ENCODE peak calls at places on chromosomes 2 and 18, in eight cellular contexts. One of them, this sample, is unnamed.
A peak's percentile ranks its signal among the peaks of the same experiment; 100 is the strongest.

GRCh38 chr2:202762546-202762945 is 109.0 kb downstream of the ICA1L start:
- DNase-seq in coronary artery: no peak
- DNase-seq in astrocyte of the cerebellum: no peak
- DNase-seq in fibroblast of the aortic adventitia: no peak
- DNase-seq in CD8-positive, alpha-beta memory T cell: no peak
- DNase-seq in skeletal muscle cell: no peak
- DNase-seq in osteoblast: no peak
- DNase-seq in fibroblast of pulmonary artery: no peak
- DNase-seq in this sample: no peak

GRCh38 chr2:221896505-221897151 is 324.5 kb upstream of the EPHA4 start:
- DNase-seq in coronary artery: no peak
- DNase-seq in astrocyte of the cerebellum: peak; percentile 50
- DNase-seq in fibroblast of the aortic adventitia: peak; percentile 75
- DNase-seq in CD8-positive, alpha-beta memory T cell: no peak
- DNase-seq in skeletal muscle cell: peak; percentile 71
- DNase-seq in osteoblast: peak; percentile 84
- DNase-seq in fibroblast of pulmonary artery: peak; percentile 50
- DNase-seq in this sample: peak; percentile 62

GRCh38 chr2:26488463-26489212 is 10.7 kb upstream of the OTOF start:
- DNase-seq in coronary artery: no peak
- DNase-seq in astrocyte of the cerebellum: no peak
- DNase-seq in fibroblast of the aortic adventitia: no peak
- DNase-seq in CD8-positive, alpha-beta memory T cell: no peak
- DNase-seq in skeletal muscle cell: no peak
- DNase-seq in osteoblast: no peak
- DNase-seq in fibroblast of pulmonary artery: no peak
- DNase-seq in this sample: no peak

GRCh38 chr2:109384308-109385271 is 229.2 kb downstream of the SEPTIN10 start:
- DNase-seq in coronary artery: no peak
- DNase-seq in astrocyte of the cerebellum: no peak
- DNase-seq in fibroblast of the aortic adventitia: no peak
- DNase-seq in CD8-positive, alpha-beta memory T cell: no peak
- DNase-seq in skeletal muscle cell: no peak
- DNase-seq in osteoblast: no peak
- DNase-seq in fibroblast of pulmonary artery: no peak
- DNase-seq in this sample: no peak

GRCh38 chr2:85862426-85862825 is 26.4 kb downstream of the ST3GAL5 start:
- DNase-seq in coronary artery: no peak
- DNase-seq in astrocyte of the cerebellum: peak; percentile 53
- DNase-seq in fibroblast of the aortic adventitia: no peak
- DNase-seq in CD8-positive, alpha-beta memory T cell: peak; percentile 65
- DNase-seq in skeletal muscle cell: no peak
- DNase-seq in osteoblast: no peak
- DNase-seq in fibroblast of pulmonary artery: no peak
- DNase-seq in this sample: peak; percentile 46

GRCh38 chr2:174704647-174705046 is 59.6 kb downstream of the CHRNA1 start:
- DNase-seq in coronary artery: no peak
- DNase-seq in astrocyte of the cerebellum: no peak
- DNase-seq in fibroblast of the aortic adventitia: no peak
- DNase-seq in CD8-positive, alpha-beta memory T cell: no peak
- DNase-seq in skeletal muscle cell: no peak
- DNase-seq in osteoblast: no peak
- DNase-seq in fibroblast of pulmonary artery: peak; percentile 21
- DNase-seq in this sample: no peak

GRCh38 chr2:173571021-173571821 is 216.5 kb downstream of the CDCA7 start:
- DNase-seq in coronary artery: no peak
- DNase-seq in astrocyte of the cerebellum: peak; percentile 24
- DNase-seq in fibroblast of the aortic adventitia: peak; percentile 49
- DNase-seq in CD8-positive, alpha-beta memory T cell: no peak
- DNase-seq in skeletal muscle cell: no peak
- DNase-seq in osteoblast: no peak
- DNase-seq in fibroblast of pulmonary artery: peak; percentile 57
- DNase-seq in this sample: no peak

GRCh38 chr18:47898696-47899095 is 31.8 kb downstream of the SMAD2 start:
- DNase-seq in coronary artery: no peak
- DNase-seq in astrocyte of the cerebellum: no peak
- DNase-seq in fibroblast of the aortic adventitia: no peak
- DNase-seq in CD8-positive, alpha-beta memory T cell: no peak
- DNase-seq in skeletal muscle cell: no peak
- DNase-seq in osteoblast: no peak
- DNase-seq in fibroblast of pulmonary artery: peak; percentile 43
- DNase-seq in this sample: no peak

GRCh38 chr2:95060446-95061118 is 35.1 kb downstream of the MAL start:
- DNase-seq in coronary artery: peak; percentile 53
- DNase-seq in astrocyte of the cerebellum: no peak
- DNase-seq in fibroblast of the aortic adventitia: no peak
- DNase-seq in CD8-positive, alpha-beta memory T cell: no peak
- DNase-seq in skeletal muscle cell: no peak
- DNase-seq in osteoblast: no peak
- DNase-seq in fibroblast of pulmonary artery: no peak
- DNase-seq in this sample: no peak

GRCh38 chr2:150526827-150527226 is 39.4 kb upstream of the RND3 start:
- DNase-seq in coronary artery: no peak
- DNase-seq in astrocyte of the cerebellum: peak; percentile 71
- DNase-seq in fibroblast of the aortic adventitia: peak; percentile 95
- DNase-seq in CD8-positive, alpha-beta memory T cell: no peak
- DNase-seq in skeletal muscle cell: peak; percentile 73
- DNase-seq in osteoblast: peak; percentile 83
- DNase-seq in fibroblast of pulmonary artery: peak; percentile 96
- DNase-seq in this sample: peak; percentile 16

DNA sequence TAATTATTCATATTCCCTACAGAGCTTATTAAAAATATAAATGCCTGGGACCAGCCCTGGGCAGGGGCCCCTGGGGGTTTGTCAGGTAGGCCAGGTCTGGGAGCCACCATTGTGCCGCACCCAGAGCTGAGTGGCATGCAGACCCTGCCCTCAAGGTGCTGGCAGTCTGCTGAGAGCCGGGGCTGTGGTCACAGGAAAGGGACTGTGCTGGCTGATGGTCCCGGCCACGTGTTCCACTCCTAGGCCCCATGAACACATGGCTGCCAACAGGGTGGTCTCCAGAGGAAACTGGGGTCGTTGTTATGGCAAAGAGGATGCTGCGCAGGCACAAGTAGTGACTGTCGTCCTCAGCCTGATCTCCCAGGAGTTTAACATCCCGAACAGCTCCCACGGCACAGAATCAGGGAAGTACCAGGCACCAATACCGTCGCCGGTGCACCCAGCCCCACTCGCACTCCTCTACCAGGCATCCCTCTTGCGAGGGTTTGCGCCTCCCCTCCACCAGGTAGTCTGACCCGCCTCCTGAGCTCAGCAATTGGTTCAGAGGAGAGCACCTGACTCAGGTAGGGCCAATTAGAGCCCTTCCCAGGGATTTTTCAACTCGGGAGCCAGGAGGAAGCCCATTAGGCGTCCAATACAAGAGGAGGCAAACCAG is 39.2 kb upstream of the BIN1 start:
- DNase-seq in coronary artery: no peak
- DNase-seq in astrocyte of the cerebellum: no peak
- DNase-seq in fibroblast of the aortic adventitia: no peak
- DNase-seq in CD8-positive, alpha-beta memory T cell: no peak
- DNase-seq in skeletal muscle cell: no peak
- DNase-seq in osteoblast: no peak
- DNase-seq in fibroblast of pulmonary artery: no peak
- DNase-seq in this sample: no peak
- H3K4me3 ChIP-seq in coronary artery: no peak overlapping the region
- H3K4me3 ChIP-seq in astrocyte of the cerebellum: no peak overlapping the region
- H3K4me3 ChIP-seq in fibroblast of the aortic adventitia: no peak overlapping the region
- H3K4me3 ChIP-seq in CD8-positive, alpha-beta memory T cell: no peak overlapping the region
- H3K4me3 ChIP-seq in skeletal muscle cell: no peak overlapping the region
- H3K4me3 ChIP-seq in osteoblast: no peak overlapping the region
- H3K4me3 ChIP-seq in fibroblast of pulmonary artery: no peak overlapping the region
- H3K4me3 ChIP-seq in this sample: no peak overlapping the region

GRCh38 chr18:55781481-55781957 is 193.5 kb upstream of the TCF4 start:
- DNase-seq in coronary artery: no peak
- DNase-seq in astrocyte of the cerebellum: peak; percentile 53
- DNase-seq in fibroblast of the aortic adventitia: peak; percentile 77
- DNase-seq in CD8-positive, alpha-beta memory T cell: no peak
- DNase-seq in skeletal muscle cell: peak; percentile 40
- DNase-seq in osteoblast: peak; percentile 90
- DNase-seq in fibroblast of pulmonary artery: peak; percentile 91
- DNase-seq in this sample: peak; percentile 24
- H3K4me3 ChIP-seq in coronary artery: no peak overlapping the region
- H3K4me3 ChIP-seq in astrocyte of the cerebellum: no peak overlapping the region
- H3K4me3 ChIP-seq in fibroblast of the aortic adventitia: no peak overlapping the region
- H3K4me3 ChIP-seq in CD8-positive, alpha-beta memory T cell: no peak overlapping the region
- H3K4me3 ChIP-seq in skeletal muscle cell: no peak overlapping the region
- H3K4me3 ChIP-seq in osteoblast: no peak overlapping the region
- H3K4me3 ChIP-seq in fibroblast of pulmonary artery: no peak overlapping the region
- H3K4me3 ChIP-seq in this sample: no peak overlapping the region

GRCh38 chr18:808502-808901 is 3.5 kb downstream of the YES1 start:
- DNase-seq in coronary artery: no peak
- DNase-seq in astrocyte of the cerebellum: no peak
- DNase-seq in fibroblast of the aortic adventitia: no peak
- DNase-seq in CD8-positive, alpha-beta memory T cell: no peak
- DNase-seq in skeletal muscle cell: no peak
- DNase-seq in osteoblast: peak; percentile 58
- DNase-seq in fibroblast of pulmonary artery: no peak
- DNase-seq in this sample: no peak
- H3K4me3 ChIP-seq in coronary artery: no peak overlapping the region
- H3K4me3 ChIP-seq in astrocyte of the cerebellum: no peak overlapping the region
- H3K4me3 ChIP-seq in fibroblast of the aortic adventitia: no peak overlapping the region
- H3K4me3 ChIP-seq in CD8-positive, alpha-beta memory T cell: no peak overlapping the region
- H3K4me3 ChIP-seq in skeletal muscle cell: no peak overlapping the region
- H3K4me3 ChIP-seq in osteoblast: no peak overlapping the region
- H3K4me3 ChIP-seq in fibroblast of pulmonary artery: no peak overlapping the region
- H3K4me3 ChIP-seq in this sample: no peak overlapping the region

GRCh38 chr2:11752906-11753305 is 6.5 kb downstream of the LPIN1 start:
- DNase-seq in coronary artery: no peak
- DNase-seq in astrocyte of the cerebellum: no peak
- DNase-seq in fibroblast of the aortic adventitia: no peak
- DNase-seq in CD8-positive, alpha-beta memory T cell: no peak
- DNase-seq in skeletal muscle cell: no peak
- DNase-seq in osteoblast: no peak
- DNase-seq in fibroblast of pulmonary artery: no peak
- DNase-seq in this sample: no peak
- H3K4me3 ChIP-seq in coronary artery: no peak overlapping the region
- H3K4me3 ChIP-seq in astrocyte of the cerebellum: no peak overlapping the region
- H3K4me3 ChIP-seq in fibroblast of the aortic adventitia: no peak overlapping the region
- H3K4me3 ChIP-seq in CD8-positive, alpha-beta memory T cell: no peak overlapping the region
- H3K4me3 ChIP-seq in skeletal muscle cell: no peak overlapping the region
- H3K4me3 ChIP-seq in osteoblast: no peak overlapping the region
- H3K4me3 ChIP-seq in fibroblast of pulmonary artery: no peak overlapping the region
- H3K4me3 ChIP-seq in this sample: no peak overlapping the region

DNA sequence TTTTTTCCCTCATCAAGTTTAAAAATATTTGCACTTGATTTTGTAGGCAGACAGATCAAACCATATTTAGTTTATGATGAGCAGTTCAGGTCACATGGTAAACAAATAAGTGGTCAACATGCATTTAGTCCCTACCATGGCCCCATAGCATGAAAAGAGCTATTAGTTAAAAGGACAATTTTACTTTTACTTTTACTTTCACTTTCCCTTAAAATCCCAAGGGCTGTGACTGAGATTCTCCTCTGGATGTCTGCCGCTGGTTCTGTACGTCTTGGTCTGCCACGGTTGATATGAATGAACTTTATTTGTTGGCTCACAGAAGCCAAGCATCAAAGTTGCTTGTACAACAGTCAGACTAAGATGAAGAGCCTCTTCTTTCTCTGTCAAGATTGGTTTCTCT is 626.2 kb upstream of the CDH7 start:
- DNase-seq in coronary artery: no peak
- DNase-seq in astrocyte of the cerebellum: no peak
- DNase-seq in fibroblast of the aortic adventitia: no peak
- DNase-seq in CD8-positive, alpha-beta memory T cell: no peak
- DNase-seq in skeletal muscle cell: no peak
- DNase-seq in osteoblast: no peak
- DNase-seq in fibroblast of pulmonary artery: no peak
- DNase-seq in this sample: no peak
- H3K4me3 ChIP-seq in coronary artery: peak overlapping the region; percentile 57
- H3K4me3 ChIP-seq in astrocyte of the cerebellum: no peak overlapping the region
- H3K4me3 ChIP-seq in fibroblast of the aortic adventitia: no peak overlapping the region
- H3K4me3 ChIP-seq in CD8-positive, alpha-beta memory T cell: no peak overlapping the region
- H3K4me3 ChIP-seq in skeletal muscle cell: no peak overlapping the region
- H3K4me3 ChIP-seq in osteoblast: no peak overlapping the region
- H3K4me3 ChIP-seq in fibroblast of pulmonary artery: no peak overlapping the region
- H3K4me3 ChIP-seq in this sample: no peak overlapping the region

DNA sequence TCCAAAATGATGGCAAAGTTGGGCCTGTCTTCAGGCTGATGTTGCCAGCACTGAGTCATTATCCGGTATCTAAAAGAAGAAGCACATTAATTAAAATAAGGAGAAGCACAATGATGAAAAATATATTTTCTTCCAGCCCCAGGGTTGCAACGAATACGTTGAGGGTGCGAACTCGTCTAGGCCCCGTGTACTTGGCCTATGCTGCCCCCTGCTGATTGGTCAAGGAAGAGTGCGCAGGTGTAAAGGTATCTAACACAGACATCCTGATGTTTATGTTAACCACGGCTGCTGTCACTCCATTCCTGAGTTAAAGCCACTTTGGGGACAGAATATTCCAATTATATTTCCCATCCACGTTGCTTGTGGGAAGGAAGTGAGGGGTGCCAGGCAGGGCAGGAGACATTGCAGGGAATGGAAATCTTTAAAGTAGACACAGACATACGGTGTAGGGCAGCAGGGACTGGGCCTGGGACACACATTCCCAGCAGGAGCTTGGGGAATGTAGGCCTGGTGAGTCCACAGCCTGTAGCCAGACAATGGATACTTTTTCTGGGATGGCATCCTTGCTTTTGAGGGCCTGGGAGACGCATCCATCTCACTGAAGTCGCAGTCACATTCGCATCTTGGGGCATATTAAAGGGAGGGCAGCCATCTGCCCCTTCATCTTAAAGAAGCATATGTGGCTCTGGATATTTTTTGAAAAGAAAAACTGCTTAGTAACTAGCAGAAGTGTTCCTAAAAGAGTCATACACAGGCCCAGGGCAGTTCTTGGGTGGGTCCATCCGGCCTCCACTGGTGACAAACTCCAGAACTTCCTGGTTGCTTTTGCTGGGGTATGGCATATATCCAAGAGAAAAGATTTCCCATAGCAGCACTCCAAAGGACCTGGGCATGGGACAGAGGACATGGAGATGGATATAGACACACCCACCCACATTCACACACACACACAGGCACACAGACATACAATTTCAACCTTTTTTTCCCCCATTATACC is 81.9 kb downstream of the CLIP4 start:
- DNase-seq in coronary artery: no peak
- DNase-seq in astrocyte of the cerebellum: peak; percentile 36
- DNase-seq in fibroblast of the aortic adventitia: peak; percentile 62
- DNase-seq in CD8-positive, alpha-beta memory T cell: peak; percentile 65
- DNase-seq in skeletal muscle cell: no peak
- DNase-seq in osteoblast: no peak
- DNase-seq in fibroblast of pulmonary artery: peak; percentile 70
- DNase-seq in this sample: peak; percentile 37
- H3K4me3 ChIP-seq in coronary artery: no peak overlapping the region
- H3K4me3 ChIP-seq in astrocyte of the cerebellum: no peak overlapping the region
- H3K4me3 ChIP-seq in fibroblast of the aortic adventitia: no peak overlapping the region
- H3K4me3 ChIP-seq in CD8-positive, alpha-beta memory T cell: no peak overlapping the region
- H3K4me3 ChIP-seq in skeletal muscle cell: no peak overlapping the region
- H3K4me3 ChIP-seq in osteoblast: no peak overlapping the region
- H3K4me3 ChIP-seq in fibroblast of pulmonary artery: no peak overlapping the region
- H3K4me3 ChIP-seq in this sample: no peak overlapping the region

This sample was measured in MG63.